ENCODE peak calls at places on chromosomes 6 and 20, in seven cellular contexts. B is NCI-H2171 treated with DMSO at 0.1 percent for 48 hours; P is amniotic stem cell; E is effector memory CD8-positive, alpha-beta T cell; H is HFFc6; Z is GDM1; F is stimulated activated CD8-positive, alpha-beta memory T cell treated with anti-CD3 and anti-CD28 coated beads, Interleukin-15, amount 100 ng/mL, for 24 hours. D is an unnamed sample.

GRCh38 chr6:142518761-142519160 is 217.0 kb downstream of the ADGRG6 start:
- DNase-seq in B (peak; percentile 75), P (no peak), E (no peak), H (no peak), Z (no peak), F (no peak), D (no peak)

GRCh38 chr20:8678098-8678776 is 390.6 kb upstream of the PLCB4 start:
- DNase-seq in B (no peak), P (no peak), E (no peak), H (peak; percentile 26), Z (no peak), F (no peak), D (no peak)

GRCh38 chr6:4873928-4874327 is 97.7 kb downstream of the CDYL start:
- DNase-seq in B (no peak), P (no peak), E (no peak), H (no peak), Z (no peak), F (no peak), D (no peak)

GRCh38 chr6:63904844-63905243 is 269.2 kb downstream of the PHF3 start:
- DNase-seq in B (no peak), P (no peak), E (no peak), H (peak; percentile 80), Z (peak; percentile 54), F (no peak), D (no peak)

GRCh38 chr6:106128981-106129761 is 43.0 kb downstream of the PRDM1 start:
- DNase-seq in B (no peak), P (peak; percentile 55), E (no peak), H (peak; percentile 97), Z (no peak), F (no peak), D (no peak)

GRCh38 chr20:32858873-32859372 is at the start of gene EFCAB8:
- DNase-seq in B (no peak), P (no peak), E (no peak), H (no peak), Z (no peak), F (no peak), D (no peak)

GRCh38 chr20:38585404-38586180 is 4.6 kb downstream of the ADIG start:
- DNase-seq in B (no peak), P (no peak), E (no peak), H (no peak), Z (no peak), F (no peak), D (no peak)

GRCh38 chr20:38952153-38952552 is 10.0 kb upstream of the DHX35 start:
- DNase-seq in B (no peak), P (no peak), E (no peak), H (no peak), Z (no peak), F (no peak), D (no peak)

GRCh38 chr6:125154184-125155135 is 887 bp downstream of the TPD52L1 start:
- DNase-seq in B (no peak), P (no peak), E (no peak), H (no peak), Z (no peak), F (no peak), D (peak; percentile 61)

GRCh38 chr6:139334791-139335446 is 39.5 kb downstream of the CITED2 start:
- DNase-seq in B (no peak), P (peak; percentile 67), E (no peak), H (peak; percentile 85), Z (no peak), F (no peak), D (no peak)

GRCh38 chr20:31717478-31717946 is 5.2 kb downstream of the BCL2L1 start:
- DNase-seq in B (no peak), P (no peak), E (no peak), H (no peak), Z (no peak), F (no peak), D (peak; percentile 25)

GRCh38 chr6:41976794-41977484 is 35.3 kb upstream of the CCND3 start:
- DNase-seq in B (no peak), P (peak; percentile 8), E (no peak), H (peak; percentile 60), Z (no peak), F (no peak), D (no peak)

GRCh38 chr20:51446656-51447055 is 95.9 kb downstream of the NFATC2 start:
- DNase-seq in B (no peak), P (peak; percentile 75), E (no peak), H (peak; percentile 78), Z (no peak), F (no peak), D (no peak)

GRCh38 chr6:154537486-154537885 is 27.0 kb upstream of the CNKSR3 start:
- DNase-seq in B (no peak), P (no peak), E (no peak), H (no peak), Z (no peak), F (no peak), D (no peak)

GRCh38 chr6:133705071-133705470 is 183.8 kb upstream of the TCF21 start:
- DNase-seq in B (no peak), P (peak; percentile 16), E (no peak), H (peak; percentile 65), Z (no peak), F (no peak), D (no peak)

GRCh38 chr6:34145161-34146020 is 496 bp downstream of the GRM4 start:
- DNase-seq in B (peak; percentile 80), P (peak; percentile 25), E (peak; percentile 21), H (no peak), Z (no peak), F (no peak), D (no peak)

D was measured in sciatic nerve.